ENCODE peak calls at places on chromosomes 11 and 22, in four cellular contexts. P is adrenal gland, R is heart left ventricle, E is hepatocyte. Y is an unnamed sample.
A peak's percentile ranks its signal among the peaks of the same experiment; 100 is the strongest.

GRCh38 chr22:47328550-47329243 is 566.2 kb downstream of the TBC1D22A start:
- DNase-seq in P (peak; percentile 30), R (peak; percentile 45), E (no peak), Y (no peak)

GRCh38 chr11:64624869-64625481 is 34.0 kb downstream of the SLC22A12 start:
- DNase-seq in P (no peak), R (no peak), E (no peak), Y (no peak)

GRCh38 chr11:14275081-14275480 is 83.9 kb downstream of the RRAS2 start:
- DNase-seq in P (no peak), R (no peak), E (no peak), Y (no peak)

GRCh38 chr22:29065468-29066190 is 4.0 kb upstream of the C22orf31 start:
- DNase-seq in P (no peak), R (no peak), E (no peak), Y (no peak)

GRCh38 chr22:17120281-17120680 is 879 bp downstream of the TMEM121B start:
- DNase-seq in P (peak; percentile 69), R (peak; percentile 74), E (peak; percentile 85), Y (peak; percentile 53)

GRCh38 chr22:44526431-44527115 is 28.5 kb upstream of the RTL6 start:
- DNase-seq in P (no peak), R (no peak), E (no peak), Y (no peak)

GRCh38 chr11:66363187-66363601 is 8.4 kb downstream of the SLC29A2 start:
- DNase-seq in P (no peak), R (peak; percentile 46), E (peak; percentile 6), Y (no peak)

GRCh38 chr22:23898006-23898974 is 4.1 kb downstream of the MIF start:
- DNase-seq in P (no peak), R (no peak), E (no peak), Y (no peak)

GRCh38 chr11:9490376-9490775 is 29.6 kb downstream of the ZNF143 start:
- DNase-seq in P (no peak), R (no peak), E (no peak), Y (no peak)

GRCh38 chr22:43921361-43921760 is 2.2 kb upstream of the PNPLA3 start:
- DNase-seq in P (peak; percentile 67), R (no peak), E (no peak), Y (no peak)

GRCh38 chr11:44751066-44751465 is 24.3 kb downstream of the TSPAN18 start:
- DNase-seq in P (no peak), R (no peak), E (no peak), Y (no peak)

GRCh38 chr11:85950317-85951048 is 95.3 kb downstream of the CCDC83 start:
- DNase-seq in P (no peak), R (no peak), E (no peak), Y (no peak)

GRCh38 chr11:48087974-48088681 is 107.8 kb downstream of the PTPRJ start:
- DNase-seq in P (no peak), R (peak; percentile 52), E (no peak), Y (no peak)

GRCh38 chr11:16117989-16118810 is 238.1 kb downstream of the SOX6 start:
- DNase-seq in P (no peak), R (no peak), E (no peak), Y (no peak)

GRCh38 chr11:67060111-67060522 is 3.5 kb downstream of the RHOD start:
- DNase-seq in P (no peak), R (no peak), E (no peak), Y (no peak)

GRCh38 chr11:96257972-96258951 is 84.7 kb downstream of the MAML2 start:
- DNase-seq in P (no peak), R (no peak), E (no peak), Y (peak; percentile 65)

GRCh38 chr11:119350302-119350701 is 3.8 kb upstream of the MFRP start:
- DNase-seq in P (no peak), R (no peak), E (no peak), Y (no peak)

GRCh38 chr11:125079878-125080530 is 16.9 kb downstream of the SLC37A2 start:
- DNase-seq in P (no peak), R (no peak), E (no peak), Y (no peak)

GRCh38 chr11:7673724-7674434 is 579 bp upstream of the CYB5R2 start:
- DNase-seq in P (no peak), R (peak; percentile 44), E (peak; percentile 74), Y (peak; percentile 45)

GRCh38 chr11:58829736-58830135 is 14.8 kb downstream of the GLYATL2 start:
- DNase-seq in P (no peak), R (no peak), E (no peak), Y (no peak)

GRCh38 chr22:50713571-50714056 is 24.4 kb upstream of the ACR start:
- DNase-seq in P (no peak), R (peak; percentile 28), E (no peak), Y (no peak)

GRCh38 chr11:15819679-15820286 is 536.6 kb downstream of the SOX6 start:
- DNase-seq in P (peak; percentile 70), R (peak; percentile 86), E (peak; percentile 69), Y (peak; percentile 69)

GRCh38 chr11:108606495-108607160 is 13.1 kb upstream of the EXPH5 start:
- DNase-seq in P (no peak), R (no peak), E (no peak), Y (no peak)

GRCh38 chr11:43135966-43136534 is 175.7 kb upstream of the API5 start:
- DNase-seq in P (no peak), R (no peak), E (peak; percentile 16), Y (no peak)

GRCh38 chr22:42991010-42991651 is 23.8 kb downstream of the PACSIN2 start:
- DNase-seq in P (no peak), R (no peak), E (peak; percentile 75), Y (no peak)

GRCh38 chr11:68649851-68650555 is 34.3 kb upstream of the GAL start:
- DNase-seq in P (no peak), R (no peak), E (no peak), Y (no peak)

GRCh38 chr11:64753380-64754123 is 6.2 kb downstream of the PYGM start:
- DNase-seq in P (no peak), R (no peak), E (no peak), Y (no peak)

DNA sequence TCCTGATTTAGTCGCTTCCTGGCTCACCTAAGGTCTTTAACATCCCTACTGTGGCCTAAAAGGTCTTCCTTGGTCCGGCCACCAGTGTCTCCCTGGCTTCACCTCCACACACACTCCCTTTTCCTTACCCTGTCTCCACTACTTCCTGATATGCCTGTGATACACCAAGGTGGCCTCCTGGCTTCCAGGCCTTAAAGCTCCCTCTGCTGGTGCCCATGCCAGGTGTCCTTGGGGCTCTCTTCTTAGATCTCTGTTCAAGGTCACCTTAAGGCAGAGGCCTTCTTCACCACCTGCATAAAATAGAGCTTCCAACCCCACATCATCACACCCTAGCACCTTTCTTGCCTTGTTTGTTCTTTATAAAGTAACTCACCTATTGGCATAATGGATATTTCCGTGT is 787.7 kb downstream of the NTM start:
- DNase-seq in P (no peak), R (no peak), E (peak; percentile 22), Y (peak; percentile 25)
- TF ChIP-seq CTCF in P (no peak), R (peak; percentile 13), E (peak; percentile 28), Y (peak; percentile 54)

DNA sequence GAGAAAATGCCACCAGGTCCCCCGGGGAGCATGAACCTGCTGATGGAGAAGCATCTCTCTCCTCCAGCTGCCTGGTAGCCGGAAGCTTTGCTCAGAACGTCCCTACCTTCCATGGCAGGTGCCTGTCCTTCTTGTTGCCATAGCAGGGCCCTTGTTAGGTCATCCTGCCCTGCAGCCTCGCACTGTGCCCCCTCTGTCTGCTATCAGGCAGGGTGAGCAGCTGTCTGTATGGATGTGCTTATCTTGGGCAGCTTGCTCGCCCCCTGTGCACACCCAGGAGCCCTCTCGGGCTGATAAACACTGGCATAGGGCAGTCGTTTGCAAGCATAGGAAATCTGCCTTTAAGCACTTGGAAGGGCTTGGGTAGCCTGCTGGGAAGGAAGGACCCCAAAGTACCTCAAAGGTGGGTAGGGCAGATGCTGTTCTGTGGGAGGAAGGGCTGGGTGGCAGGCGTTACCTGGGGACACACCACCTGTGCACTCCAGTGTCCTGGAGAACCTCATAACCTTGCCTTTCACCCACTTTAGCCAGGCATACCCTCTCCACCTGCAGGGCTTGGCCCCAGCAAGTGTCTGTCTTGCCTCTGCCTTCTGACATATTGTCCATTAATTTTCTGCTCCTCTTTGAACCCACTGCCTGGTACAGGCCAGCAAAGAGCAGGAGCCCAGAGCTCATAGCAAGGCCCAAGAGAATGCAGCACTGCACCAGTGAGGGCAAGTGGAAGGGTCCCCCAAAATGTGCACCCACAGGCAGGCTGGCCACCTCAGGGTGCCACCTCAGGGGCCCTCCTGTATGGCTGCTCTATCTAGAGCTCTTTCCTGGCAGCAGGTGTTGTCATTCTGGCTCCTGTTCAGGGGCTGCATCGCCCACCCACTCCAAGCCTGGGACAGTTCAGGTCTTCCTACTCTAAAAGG is 8.0 kb upstream of the COMT start:
- DNase-seq in P (no peak), R (no peak), E (no peak), Y (no peak)
- H3K27me3 ChIP-seq in P (no peaks in the 10 kb centered on the region), R (no peaks in the 10 kb centered on the region), E (no peaks in the 10 kb centered on the region), Y (no peaks in the 10 kb centered on the region)

GRCh38 chr22:41913040-41913719 is 1.7 kb downstream of the SHISA8 start:
- DNase-seq in P (no peak), R (no peak), E (no peak), Y (no peak)
- H3K4me1 ChIP-seq in P (peaks cover 48% of the 10 kb centered on the region), R (peaks cover 35% of the 10 kb centered on the region), E (peaks cover 16% of the 10 kb centered on the region), Y (peaks cover 4% of the 10 kb centered on the region)

GRCh38 chr11:2902784-2903671 is 17.5 kb upstream of the CDKN1C start:
- DNase-seq in P (no peak), R (no peak), E (peak; percentile 82), Y (no peak)
- TF ChIP-seq CTCF in P (no peak), R (no peak), E (no peak), Y (no peak)

GRCh38 chr11:130397780-130398179 is 30.6 kb downstream of the ADAMTS8 start:
- DNase-seq in P (no peak), R (no peak), E (no peak), Y (no peak)

GRCh38 chr11:130403301-130403804 is 25.1 kb downstream of the ADAMTS8 start:
- DNase-seq in P (no peak), R (peak; percentile 83), E (peak; percentile 66), Y (peak; percentile 76)

GRCh38 chr11:130400793-130401483 is 27.5 kb downstream of the ADAMTS8 start:
- DNase-seq in P (no peak), R (no peak), E (peak; percentile 38), Y (no peak)

GRCh38 chr11:130396965-130397364 is 31.4 kb downstream of the ADAMTS8 start:
- DNase-seq in P (no peak), R (no peak), E (no peak), Y (no peak)

GRCh38 chr11:130399196-130399595 is 29.2 kb downstream of the ADAMTS8 start:
- DNase-seq in P (no peak), R (no peak), E (no peak), Y (no peak)
- H3K27me3 ChIP-seq in P (no peaks in the 10 kb centered on the region), R (no peaks in the 10 kb centered on the region), E (no peaks in the 10 kb centered on the region), Y (no peaks in the 10 kb centered on the region)

DNA sequence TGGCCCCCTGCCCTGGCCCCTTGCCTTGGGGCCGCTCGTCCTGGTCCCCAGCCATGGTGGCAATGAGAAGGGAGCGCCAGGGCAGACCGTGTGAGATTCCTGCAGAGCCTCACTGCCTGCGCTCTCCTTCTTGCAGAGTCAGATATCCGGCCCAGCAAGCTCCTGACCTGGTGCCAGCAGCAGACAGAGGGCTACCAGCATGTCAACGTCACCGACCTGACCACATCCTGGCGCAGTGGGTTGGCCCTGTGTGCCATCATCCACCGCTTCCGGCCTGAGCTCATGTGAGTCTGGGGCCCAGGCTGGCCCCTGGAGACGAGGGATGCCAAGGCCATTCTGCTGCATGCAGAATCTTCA is 114.1 kb downstream of the MICAL2 start:
- DNase-seq in P (peak; percentile 32), R (peak; percentile 84), E (no peak), Y (peak; percentile 94)
- H3K4me1 ChIP-seq in P (no peaks in the 10 kb centered on the region), R (peaks cover 42% of the 10 kb centered on the region), E (peaks cover 20% of the 10 kb centered on the region), Y (no peaks in the 10 kb centered on the region)

Y was measured in cardiac muscle cell.